ENCODE peak calls at places on chromosomes 5 and 9, in ten cellular contexts. One of them, this sample, is unnamed.

GRCh38 chr5:132677191-132677590 is 3.4 kb downstream of the IL4 start:
- DNase-seq in T-helper 1 cell: no peak
- DNase-seq in GM06990: no peak
- DNase-seq in GM04504: peak; percentile 78
- DNase-seq in stimulated activated CD8-positive, alpha-beta memory T cell treated with anti-CD3 and anti-CD28 coated beads, Interleukin-4, amount 100 ng/mL, for 48 hours: no peak
- DNase-seq in IMR-90: peak; percentile 91
- DNase-seq in SK-MEL-5: peak; percentile 24
- DNase-seq in aorta: peak; percentile 92
- DNase-seq in stimulated activated CD4-positive, alpha-beta T cell treated with anti-CD3 and anti-CD28 coated beads, Interleukin-1b, Interleukin-23, amount 100 ng/mL, for 24 hours: no peak
- DNase-seq in activated T-cell treated with anti-CD3 and anti-CD28 coated beads for 1 hour: no peak
- DNase-seq in this sample: no peak

GRCh38 chr5:180090098-180090768 is 18.7 kb upstream of the RNF130 start:
- DNase-seq in T-helper 1 cell: peak; percentile 77
- DNase-seq in GM06990: peak; percentile 70
- DNase-seq in GM04504: peak; percentile 36
- DNase-seq in stimulated activated CD8-positive, alpha-beta memory T cell treated with anti-CD3 and anti-CD28 coated beads, Interleukin-4, amount 100 ng/mL, for 48 hours: peak; percentile 88
- DNase-seq in IMR-90: peak; percentile 59
- DNase-seq in SK-MEL-5: peak; percentile 70
- DNase-seq in aorta: peak; percentile 91
- DNase-seq in stimulated activated CD4-positive, alpha-beta T cell treated with anti-CD3 and anti-CD28 coated beads, Interleukin-1b, Interleukin-23, amount 100 ng/mL, for 24 hours: peak; percentile 70
- DNase-seq in activated T-cell treated with anti-CD3 and anti-CD28 coated beads for 1 hour: peak; percentile 74
- DNase-seq in this sample: peak; percentile 70

GRCh38 chr5:62489471-62489870 is 76.9 kb downstream of the IPO11 start:
- DNase-seq in T-helper 1 cell: no peak
- DNase-seq in GM06990: no peak
- DNase-seq in GM04504: no peak
- DNase-seq in stimulated activated CD8-positive, alpha-beta memory T cell treated with anti-CD3 and anti-CD28 coated beads, Interleukin-4, amount 100 ng/mL, for 48 hours: no peak
- DNase-seq in IMR-90: no peak
- DNase-seq in SK-MEL-5: no peak
- DNase-seq in aorta: no peak
- DNase-seq in stimulated activated CD4-positive, alpha-beta T cell treated with anti-CD3 and anti-CD28 coated beads, Interleukin-1b, Interleukin-23, amount 100 ng/mL, for 24 hours: no peak
- DNase-seq in activated T-cell treated with anti-CD3 and anti-CD28 coated beads for 1 hour: no peak
- DNase-seq in this sample: no peak

GRCh38 chr5:83471405-83472212 is at the start of gene VCAN:
- DNase-seq in T-helper 1 cell: no peak
- DNase-seq in GM06990: peak; percentile 38
- DNase-seq in GM04504: peak; percentile 62
- DNase-seq in stimulated activated CD8-positive, alpha-beta memory T cell treated with anti-CD3 and anti-CD28 coated beads, Interleukin-4, amount 100 ng/mL, for 48 hours: no peak
- DNase-seq in IMR-90: peak; percentile 82
- DNase-seq in SK-MEL-5: peak; percentile 81
- DNase-seq in aorta: peak; percentile 87
- DNase-seq in stimulated activated CD4-positive, alpha-beta T cell treated with anti-CD3 and anti-CD28 coated beads, Interleukin-1b, Interleukin-23, amount 100 ng/mL, for 24 hours: no peak
- DNase-seq in activated T-cell treated with anti-CD3 and anti-CD28 coated beads for 1 hour: no peak
- DNase-seq in this sample: no peak

GRCh38 chr9:32251539-32251938 is 132.9 kb upstream of the ACO1 start:
- DNase-seq in T-helper 1 cell: no peak
- DNase-seq in GM06990: no peak
- DNase-seq in GM04504: peak; percentile 12
- DNase-seq in stimulated activated CD8-positive, alpha-beta memory T cell treated with anti-CD3 and anti-CD28 coated beads, Interleukin-4, amount 100 ng/mL, for 48 hours: peak; percentile 55
- DNase-seq in IMR-90: peak; percentile 20
- DNase-seq in SK-MEL-5: peak; percentile 75
- DNase-seq in aorta: no peak
- DNase-seq in stimulated activated CD4-positive, alpha-beta T cell treated with anti-CD3 and anti-CD28 coated beads, Interleukin-1b, Interleukin-23, amount 100 ng/mL, for 24 hours: no peak
- DNase-seq in activated T-cell treated with anti-CD3 and anti-CD28 coated beads for 1 hour: no peak
- DNase-seq in this sample: no peak

GRCh38 chr5:180804129-180804601 is 1.6 kb upstream of the MGAT1 start:
- DNase-seq in T-helper 1 cell: no peak
- DNase-seq in GM06990: no peak
- DNase-seq in GM04504: no peak
- DNase-seq in stimulated activated CD8-positive, alpha-beta memory T cell treated with anti-CD3 and anti-CD28 coated beads, Interleukin-4, amount 100 ng/mL, for 48 hours: peak; percentile 57
- DNase-seq in IMR-90: no peak
- DNase-seq in SK-MEL-5: no peak
- DNase-seq in aorta: no peak
- DNase-seq in stimulated activated CD4-positive, alpha-beta T cell treated with anti-CD3 and anti-CD28 coated beads, Interleukin-1b, Interleukin-23, amount 100 ng/mL, for 24 hours: no peak
- DNase-seq in activated T-cell treated with anti-CD3 and anti-CD28 coated beads for 1 hour: no peak
- DNase-seq in this sample: no peak

GRCh38 chr5:17331649-17332048 is 114.2 kb downstream of the BASP1 start:
- DNase-seq in T-helper 1 cell: no peak
- DNase-seq in GM06990: no peak
- DNase-seq in GM04504: no peak
- DNase-seq in stimulated activated CD8-positive, alpha-beta memory T cell treated with anti-CD3 and anti-CD28 coated beads, Interleukin-4, amount 100 ng/mL, for 48 hours: no peak
- DNase-seq in IMR-90: no peak
- DNase-seq in SK-MEL-5: no peak
- DNase-seq in aorta: no peak
- DNase-seq in stimulated activated CD4-positive, alpha-beta T cell treated with anti-CD3 and anti-CD28 coated beads, Interleukin-1b, Interleukin-23, amount 100 ng/mL, for 24 hours: no peak
- DNase-seq in activated T-cell treated with anti-CD3 and anti-CD28 coated beads for 1 hour: no peak
- DNase-seq in this sample: no peak

GRCh38 chr9:105026451-105026850 is 98.5 kb upstream of the ABCA1 start:
- DNase-seq in T-helper 1 cell: no peak
- DNase-seq in GM06990: no peak
- DNase-seq in GM04504: no peak
- DNase-seq in stimulated activated CD8-positive, alpha-beta memory T cell treated with anti-CD3 and anti-CD28 coated beads, Interleukin-4, amount 100 ng/mL, for 48 hours: no peak
- DNase-seq in IMR-90: peak; percentile 79
- DNase-seq in SK-MEL-5: peak; percentile 91
- DNase-seq in aorta: no peak
- DNase-seq in stimulated activated CD4-positive, alpha-beta T cell treated with anti-CD3 and anti-CD28 coated beads, Interleukin-1b, Interleukin-23, amount 100 ng/mL, for 24 hours: no peak
- DNase-seq in activated T-cell treated with anti-CD3 and anti-CD28 coated beads for 1 hour: no peak
- DNase-seq in this sample: no peak

GRCh38 chr9:89926691-89927220 is 321.9 kb downstream of the GADD45G start:
- DNase-seq in T-helper 1 cell: no peak
- DNase-seq in GM06990: no peak
- DNase-seq in GM04504: no peak
- DNase-seq in stimulated activated CD8-positive, alpha-beta memory T cell treated with anti-CD3 and anti-CD28 coated beads, Interleukin-4, amount 100 ng/mL, for 48 hours: no peak
- DNase-seq in IMR-90: no peak
- DNase-seq in SK-MEL-5: no peak
- DNase-seq in aorta: no peak
- DNase-seq in stimulated activated CD4-positive, alpha-beta T cell treated with anti-CD3 and anti-CD28 coated beads, Interleukin-1b, Interleukin-23, amount 100 ng/mL, for 24 hours: no peak
- DNase-seq in activated T-cell treated with anti-CD3 and anti-CD28 coated beads for 1 hour: no peak
- DNase-seq in this sample: no peak

GRCh38 chr5:114729986-114730385 is 368.1 kb downstream of the KCNN2 start:
- DNase-seq in T-helper 1 cell: no peak
- DNase-seq in GM06990: no peak
- DNase-seq in GM04504: no peak
- DNase-seq in stimulated activated CD8-positive, alpha-beta memory T cell treated with anti-CD3 and anti-CD28 coated beads, Interleukin-4, amount 100 ng/mL, for 48 hours: no peak
- DNase-seq in IMR-90: no peak
- DNase-seq in SK-MEL-5: no peak
- DNase-seq in aorta: no peak
- DNase-seq in stimulated activated CD4-positive, alpha-beta T cell treated with anti-CD3 and anti-CD28 coated beads, Interleukin-1b, Interleukin-23, amount 100 ng/mL, for 24 hours: no peak
- DNase-seq in activated T-cell treated with anti-CD3 and anti-CD28 coated beads for 1 hour: no peak
- DNase-seq in this sample: no peak

GRCh38 chr9:113622600-113623400 is 159.3 kb downstream of the RGS3 start:
- DNase-seq in T-helper 1 cell: no peak
- DNase-seq in GM06990: peak; percentile 52
- DNase-seq in GM04504: peak; percentile 48
- DNase-seq in stimulated activated CD8-positive, alpha-beta memory T cell treated with anti-CD3 and anti-CD28 coated beads, Interleukin-4, amount 100 ng/mL, for 48 hours: peak; percentile 82
- DNase-seq in IMR-90: peak; percentile 89
- DNase-seq in SK-MEL-5: peak; percentile 50
- DNase-seq in aorta: peak; percentile 90
- DNase-seq in stimulated activated CD4-positive, alpha-beta T cell treated with anti-CD3 and anti-CD28 coated beads, Interleukin-1b, Interleukin-23, amount 100 ng/mL, for 24 hours: peak; percentile 34
- DNase-seq in activated T-cell treated with anti-CD3 and anti-CD28 coated beads for 1 hour: no peak
- DNase-seq in this sample: peak; percentile 3

GRCh38 chr5:9514968-9515367 is 30.9 kb downstream of the SEMA5A start:
- DNase-seq in T-helper 1 cell: no peak
- DNase-seq in GM06990: no peak
- DNase-seq in GM04504: no peak
- DNase-seq in stimulated activated CD8-positive, alpha-beta memory T cell treated with anti-CD3 and anti-CD28 coated beads, Interleukin-4, amount 100 ng/mL, for 48 hours: no peak
- DNase-seq in IMR-90: no peak
- DNase-seq in SK-MEL-5: no peak
- DNase-seq in aorta: no peak
- DNase-seq in stimulated activated CD4-positive, alpha-beta T cell treated with anti-CD3 and anti-CD28 coated beads, Interleukin-1b, Interleukin-23, amount 100 ng/mL, for 24 hours: no peak
- DNase-seq in activated T-cell treated with anti-CD3 and anti-CD28 coated beads for 1 hour: no peak
- DNase-seq in this sample: no peak

GRCh38 chr9:33709241-33709640 is 86.1 kb upstream of the PRSS3 start:
- DNase-seq in T-helper 1 cell: no peak
- DNase-seq in GM06990: no peak
- DNase-seq in GM04504: no peak
- DNase-seq in stimulated activated CD8-positive, alpha-beta memory T cell treated with anti-CD3 and anti-CD28 coated beads, Interleukin-4, amount 100 ng/mL, for 48 hours: no peak
- DNase-seq in IMR-90: no peak
- DNase-seq in SK-MEL-5: no peak
- DNase-seq in aorta: no peak
- DNase-seq in stimulated activated CD4-positive, alpha-beta T cell treated with anti-CD3 and anti-CD28 coated beads, Interleukin-1b, Interleukin-23, amount 100 ng/mL, for 24 hours: no peak
- DNase-seq in activated T-cell treated with anti-CD3 and anti-CD28 coated beads for 1 hour: no peak
- DNase-seq in this sample: no peak

GRCh38 chr5:9722826-9723225 is 92.7 kb upstream of the TAS2R1 start:
- DNase-seq in T-helper 1 cell: no peak
- DNase-seq in GM06990: no peak
- DNase-seq in GM04504: no peak
- DNase-seq in stimulated activated CD8-positive, alpha-beta memory T cell treated with anti-CD3 and anti-CD28 coated beads, Interleukin-4, amount 100 ng/mL, for 48 hours: no peak
- DNase-seq in IMR-90: no peak
- DNase-seq in SK-MEL-5: no peak
- DNase-seq in aorta: no peak
- DNase-seq in stimulated activated CD4-positive, alpha-beta T cell treated with anti-CD3 and anti-CD28 coated beads, Interleukin-1b, Interleukin-23, amount 100 ng/mL, for 24 hours: no peak
- DNase-seq in activated T-cell treated with anti-CD3 and anti-CD28 coated beads for 1 hour: no peak
- DNase-seq in this sample: no peak

GRCh38 chr9:111399772-111400563 is 69.9 kb upstream of the OR2K2 start:
- DNase-seq in T-helper 1 cell: no peak
- DNase-seq in GM06990: no peak
- DNase-seq in GM04504: no peak
- DNase-seq in stimulated activated CD8-positive, alpha-beta memory T cell treated with anti-CD3 and anti-CD28 coated beads, Interleukin-4, amount 100 ng/mL, for 48 hours: no peak
- DNase-seq in IMR-90: peak; percentile 21
- DNase-seq in SK-MEL-5: peak; percentile 52
- DNase-seq in aorta: no peak
- DNase-seq in stimulated activated CD4-positive, alpha-beta T cell treated with anti-CD3 and anti-CD28 coated beads, Interleukin-1b, Interleukin-23, amount 100 ng/mL, for 24 hours: no peak
- DNase-seq in activated T-cell treated with anti-CD3 and anti-CD28 coated beads for 1 hour: no peak
- DNase-seq in this sample: no peak